ENCODE peak calls at places on chromosome 16, in ten cellular contexts. One of them, this sample, is unnamed.

GRCh38 chr16:82300374-82300936 is 130.4 kb upstream of the MPHOSPH6 start:
- DNase-seq in HCT116: no peak
- DNase-seq in GM12892: no peak
- DNase-seq in stomach: no peak
- DNase-seq in upper lobe of left lung: no peak
- DNase-seq in H1: no peak
- DNase-seq in sigmoid colon: no peak
- DNase-seq in breast epithelium: no peak
- DNase-seq in transverse colon: no peak
- DNase-seq in K562: no peak
- DNase-seq in this sample: no peak

GRCh38 chr16:81708459-81709368 is 70.4 kb upstream of the PLCG2 start:
- DNase-seq in HCT116: no peak
- DNase-seq in GM12892: no peak
- DNase-seq in stomach: peak; percentile 54
- DNase-seq in upper lobe of left lung: no peak
- DNase-seq in H1: no peak
- DNase-seq in sigmoid colon: no peak
- DNase-seq in breast epithelium: no peak
- DNase-seq in transverse colon: peak; percentile 55
- DNase-seq in K562: no peak
- DNase-seq in this sample: no peak

GRCh38 chr16:19382084-19382801 is 35.4 kb upstream of the TMC5 start:
- DNase-seq in HCT116: no peak
- DNase-seq in GM12892: no peak
- DNase-seq in stomach: peak; percentile 41
- DNase-seq in upper lobe of left lung: no peak
- DNase-seq in H1: no peak
- DNase-seq in sigmoid colon: no peak
- DNase-seq in breast epithelium: no peak
- DNase-seq in transverse colon: no peak
- DNase-seq in K562: no peak
- DNase-seq in this sample: no peak

GRCh38 chr16:61181982-61182381 is 854.3 kb downstream of the CDH8 start:
- DNase-seq in HCT116: no peak
- DNase-seq in GM12892: no peak
- DNase-seq in stomach: no peak
- DNase-seq in upper lobe of left lung: no peak
- DNase-seq in H1: no peak
- DNase-seq in sigmoid colon: no peak
- DNase-seq in breast epithelium: no peak
- DNase-seq in transverse colon: no peak
- DNase-seq in K562: no peak
- DNase-seq in this sample: no peak

GRCh38 chr16:19861811-19862327 is 22.8 kb downstream of the GPRC5B start:
- DNase-seq in HCT116: no peak
- DNase-seq in GM12892: no peak
- DNase-seq in stomach: no peak
- DNase-seq in upper lobe of left lung: no peak
- DNase-seq in H1: no peak
- DNase-seq in sigmoid colon: peak; percentile 46
- DNase-seq in breast epithelium: no peak
- DNase-seq in transverse colon: no peak
- DNase-seq in K562: no peak
- DNase-seq in this sample: no peak

GRCh38 chr16:69925311-69925710 is 25.8 kb upstream of the CLEC18A start:
- DNase-seq in HCT116: no peak
- DNase-seq in GM12892: no peak
- DNase-seq in stomach: no peak
- DNase-seq in upper lobe of left lung: no peak
- DNase-seq in H1: no peak
- DNase-seq in sigmoid colon: no peak
- DNase-seq in breast epithelium: no peak
- DNase-seq in transverse colon: no peak
- DNase-seq in K562: no peak
- DNase-seq in this sample: no peak

GRCh38 chr16:9976641-9977040 is 205.6 kb downstream of the GRIN2A start:
- DNase-seq in HCT116: no peak
- DNase-seq in GM12892: no peak
- DNase-seq in stomach: no peak
- DNase-seq in upper lobe of left lung: no peak
- DNase-seq in H1: no peak
- DNase-seq in sigmoid colon: no peak
- DNase-seq in breast epithelium: no peak
- DNase-seq in transverse colon: no peak
- DNase-seq in K562: no peak
- DNase-seq in this sample: no peak

GRCh38 chr16:3580271-3580670 is 3.1 kb upstream of the NLRC3 start:
- DNase-seq in HCT116: no peak
- DNase-seq in GM12892: no peak
- DNase-seq in stomach: no peak
- DNase-seq in upper lobe of left lung: no peak
- DNase-seq in H1: no peak
- DNase-seq in sigmoid colon: no peak
- DNase-seq in breast epithelium: no peak
- DNase-seq in transverse colon: no peak
- DNase-seq in K562: no peak
- DNase-seq in this sample: no peak

GRCh38 chr16:69406780-69407331 is 17.6 kb upstream of the CYB5B start:
- DNase-seq in HCT116: peak; percentile 99
- DNase-seq in GM12892: no peak
- DNase-seq in stomach: no peak
- DNase-seq in upper lobe of left lung: no peak
- DNase-seq in H1: no peak
- DNase-seq in sigmoid colon: no peak
- DNase-seq in breast epithelium: no peak
- DNase-seq in transverse colon: no peak
- DNase-seq in K562: peak; percentile 67
- DNase-seq in this sample: no peak

GRCh38 chr16:983044-984030 is 1.8 kb downstream of the SOX8 start:
- DNase-seq in HCT116: no peak
- DNase-seq in GM12892: no peak
- DNase-seq in stomach: no peak
- DNase-seq in upper lobe of left lung: peak; percentile 81
- DNase-seq in H1: no peak
- DNase-seq in sigmoid colon: no peak
- DNase-seq in breast epithelium: no peak
- DNase-seq in transverse colon: no peak
- DNase-seq in K562: no peak
- DNase-seq in this sample: no peak

GRCh38 chr16:74997042-74997491 is 1.8 kb upstream of the ZNRF1 start:
- DNase-seq in HCT116: no peak
- DNase-seq in GM12892: no peak
- DNase-seq in stomach: no peak
- DNase-seq in upper lobe of left lung: no peak
- DNase-seq in H1: no peak
- DNase-seq in sigmoid colon: no peak
- DNase-seq in breast epithelium: no peak
- DNase-seq in transverse colon: no peak
- DNase-seq in K562: no peak
- DNase-seq in this sample: no peak

GRCh38 chr16:89300311-89300975 is 82.9 kb downstream of the ZNF778 start:
- DNase-seq in HCT116: no peak
- DNase-seq in GM12892: no peak
- DNase-seq in stomach: peak; percentile 82
- DNase-seq in upper lobe of left lung: no peak
- DNase-seq in H1: no peak
- DNase-seq in sigmoid colon: peak; percentile 90
- DNase-seq in breast epithelium: no peak
- DNase-seq in transverse colon: no peak
- DNase-seq in K562: no peak
- DNase-seq in this sample: no peak
- TF ChIP-seq POLR2A in HCT116: no peak
- TF ChIP-seq POLR2A in GM12892: no peak
- TF ChIP-seq POLR2A in stomach: no peak
- TF ChIP-seq POLR2A in upper lobe of left lung: no peak
- TF ChIP-seq POLR2A in H1: no peak
- TF ChIP-seq POLR2A in sigmoid colon: no peak
- TF ChIP-seq POLR2A in breast epithelium: no peak
- TF ChIP-seq POLR2A in transverse colon: no peak
- TF ChIP-seq POLR2A in K562: no peak
- TF ChIP-seq POLR2A in this sample: no peak

GRCh38 chr16:66251406-66252160 is 114.9 kb upstream of the CDH5 start:
- DNase-seq in HCT116: no peak
- DNase-seq in GM12892: no peak
- DNase-seq in stomach: no peak
- DNase-seq in upper lobe of left lung: no peak
- DNase-seq in H1: no peak
- DNase-seq in sigmoid colon: peak; percentile 49
- DNase-seq in breast epithelium: no peak
- DNase-seq in transverse colon: no peak
- DNase-seq in K562: no peak
- DNase-seq in this sample: no peak

GRCh38 chr16:66242672-66243071 is 123.8 kb upstream of the CDH5 start:
- DNase-seq in HCT116: no peak
- DNase-seq in GM12892: no peak
- DNase-seq in stomach: no peak
- DNase-seq in upper lobe of left lung: no peak
- DNase-seq in H1: no peak
- DNase-seq in sigmoid colon: no peak
- DNase-seq in breast epithelium: no peak
- DNase-seq in transverse colon: no peak
- DNase-seq in K562: no peak
- DNase-seq in this sample: no peak

GRCh38 chr16:66250686-66251405 is 115.6 kb upstream of the CDH5 start:
- DNase-seq in HCT116: no peak
- DNase-seq in GM12892: no peak
- DNase-seq in stomach: peak; percentile 36
- DNase-seq in upper lobe of left lung: no peak
- DNase-seq in H1: no peak
- DNase-seq in sigmoid colon: peak; percentile 94
- DNase-seq in breast epithelium: peak; percentile 87
- DNase-seq in transverse colon: peak; percentile 48
- DNase-seq in K562: no peak
- DNase-seq in this sample: no peak

GRCh38 chr16:66248096-66248495 is 118.4 kb upstream of the CDH5 start:
- DNase-seq in HCT116: no peak
- DNase-seq in GM12892: no peak
- DNase-seq in stomach: peak; percentile 37
- DNase-seq in upper lobe of left lung: no peak
- DNase-seq in H1: no peak
- DNase-seq in sigmoid colon: peak; percentile 88
- DNase-seq in breast epithelium: no peak
- DNase-seq in transverse colon: peak; percentile 37
- DNase-seq in K562: no peak
- DNase-seq in this sample: no peak

DNA sequence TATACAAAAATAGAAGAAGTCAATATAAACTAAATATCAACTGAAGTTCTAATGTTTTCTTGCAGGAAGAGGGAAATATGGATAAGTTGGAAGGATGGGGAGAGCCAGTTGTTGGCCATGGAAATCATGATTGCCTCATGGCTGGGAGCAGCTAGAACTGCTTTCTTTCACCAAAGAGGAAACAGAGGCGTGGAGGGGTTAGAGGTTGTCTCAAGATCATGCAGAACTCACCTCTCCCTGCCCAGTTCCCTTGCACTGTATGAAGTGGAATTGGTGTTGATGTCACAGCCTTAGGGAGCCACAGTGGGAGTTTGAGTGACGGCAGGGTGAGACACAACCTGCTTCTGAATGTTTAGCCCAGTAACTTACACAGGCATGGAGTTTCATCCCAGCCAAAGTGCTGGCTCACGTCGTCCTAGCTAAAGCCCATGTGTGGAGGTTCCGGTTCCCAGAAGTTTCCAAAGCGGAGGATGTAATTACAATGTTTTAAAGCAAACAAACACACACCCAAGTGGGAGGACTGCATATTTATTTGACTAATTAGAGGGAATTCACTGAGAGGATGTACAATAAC is 118.9 kb upstream of the CDH5 start:
- DNase-seq in HCT116: no peak
- DNase-seq in GM12892: no peak
- DNase-seq in stomach: no peak
- DNase-seq in upper lobe of left lung: no peak
- DNase-seq in H1: no peak
- DNase-seq in sigmoid colon: peak; percentile 77
- DNase-seq in breast epithelium: no peak
- DNase-seq in transverse colon: peak; percentile 19
- DNase-seq in K562: no peak
- DNase-seq in this sample: no peak
- TF ChIP-seq POLR2AphosphoS5 in HCT116: no peak
- TF ChIP-seq POLR2AphosphoS5 in GM12892: no peak
- TF ChIP-seq POLR2AphosphoS5 in stomach: no peak
- TF ChIP-seq POLR2AphosphoS5 in upper lobe of left lung: peak; percentile 48
- TF ChIP-seq POLR2AphosphoS5 in H1: no peak
- TF ChIP-seq POLR2AphosphoS5 in sigmoid colon: peak; percentile 15
- TF ChIP-seq POLR2AphosphoS5 in breast epithelium: no peak
- TF ChIP-seq POLR2AphosphoS5 in transverse colon: no peak
- TF ChIP-seq POLR2AphosphoS5 in K562: no peak
- TF ChIP-seq POLR2AphosphoS5 in this sample: no peak

GRCh38 chr16:66604376-66605176 is at the start of gene CMTM3:
- DNase-seq in HCT116: peak; percentile 21
- DNase-seq in GM12892: peak; percentile 73
- DNase-seq in stomach: peak; percentile 59
- DNase-seq in upper lobe of left lung: peak; percentile 95
- DNase-seq in H1: no peak
- DNase-seq in sigmoid colon: peak; percentile 80
- DNase-seq in breast epithelium: no peak
- DNase-seq in transverse colon: peak; percentile 59
- DNase-seq in K562: peak; percentile 79
- DNase-seq in this sample: peak; percentile 80
- TF ChIP-seq POLR2A in HCT116: peak; percentile 25
- TF ChIP-seq POLR2A in GM12892: no peak
- TF ChIP-seq POLR2A in stomach: no peak
- TF ChIP-seq POLR2A in upper lobe of left lung: no peak
- TF ChIP-seq POLR2A in H1: no peak
- TF ChIP-seq POLR2A in sigmoid colon: no peak
- TF ChIP-seq POLR2A in breast epithelium: no peak
- TF ChIP-seq POLR2A in transverse colon: no peak
- TF ChIP-seq POLR2A in K562: peak; percentile 54
- TF ChIP-seq POLR2A in this sample: no peak

DNA sequence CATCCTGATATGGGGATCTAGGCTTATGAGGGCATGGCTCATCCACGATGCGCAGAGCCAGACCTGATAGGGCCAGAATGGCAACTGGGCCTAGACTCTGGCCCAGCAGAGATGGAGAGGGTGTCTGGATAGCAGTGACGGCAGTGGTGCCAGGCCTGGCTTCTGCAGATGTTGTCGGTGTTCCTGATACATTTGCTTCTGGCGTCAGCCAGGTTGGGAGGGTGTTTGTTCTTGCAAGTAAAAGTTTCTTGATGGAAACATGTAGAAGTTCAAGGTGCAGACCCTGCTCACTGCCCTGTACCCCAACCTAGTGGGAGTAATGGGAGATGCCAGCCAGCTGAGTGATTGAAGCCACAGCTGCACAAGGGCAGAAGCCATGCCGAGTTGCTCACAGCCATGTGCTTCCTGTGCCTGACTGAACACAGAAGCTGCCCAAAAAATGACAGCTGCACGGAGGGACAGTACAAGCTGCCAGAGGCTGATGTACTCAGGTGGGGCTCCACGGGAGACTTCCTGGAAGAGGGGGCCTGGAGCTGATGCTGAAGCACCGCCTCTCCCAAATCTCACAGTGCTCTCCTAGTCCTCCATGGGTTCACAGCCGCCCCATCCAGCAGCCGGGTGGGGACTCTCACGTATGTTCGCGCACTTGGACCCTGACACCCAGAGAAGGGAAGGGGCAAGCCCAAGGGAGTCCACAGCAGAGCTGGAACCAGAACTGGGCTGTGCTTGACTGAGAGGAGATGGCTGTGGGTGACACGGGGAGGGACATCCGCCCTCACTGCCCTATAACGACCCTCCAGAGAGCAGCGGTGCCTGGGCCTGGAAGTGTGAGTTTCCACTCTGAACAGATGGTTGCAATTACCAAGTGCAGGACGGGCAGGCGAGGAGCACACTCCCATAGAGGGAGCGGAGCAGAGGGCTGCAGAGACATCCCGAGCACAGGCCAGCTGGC is 78.7 kb downstream of the N4BP1 start:
- DNase-seq in HCT116: no peak
- DNase-seq in GM12892: no peak
- DNase-seq in stomach: no peak
- DNase-seq in upper lobe of left lung: peak; percentile 46
- DNase-seq in H1: no peak
- DNase-seq in sigmoid colon: peak; percentile 81
- DNase-seq in breast epithelium: no peak
- DNase-seq in transverse colon: no peak
- DNase-seq in K562: no peak
- DNase-seq in this sample: no peak
- TF ChIP-seq POLR2AphosphoS5 in HCT116: no peak
- TF ChIP-seq POLR2AphosphoS5 in GM12892: no peak
- TF ChIP-seq POLR2AphosphoS5 in stomach: no peak
- TF ChIP-seq POLR2AphosphoS5 in upper lobe of left lung: no peak
- TF ChIP-seq POLR2AphosphoS5 in H1: no peak
- TF ChIP-seq POLR2AphosphoS5 in sigmoid colon: no peak
- TF ChIP-seq POLR2AphosphoS5 in breast epithelium: no peak
- TF ChIP-seq POLR2AphosphoS5 in transverse colon: no peak
- TF ChIP-seq POLR2AphosphoS5 in K562: no peak
- TF ChIP-seq POLR2AphosphoS5 in this sample: no peak